ENCODE peak calls at places on chromosomes 13 and 19, in nine cellular contexts. One of them, this sample, is unnamed.
A peak's percentile ranks its signal among the peaks of the same experiment; 100 is the strongest.

GRCh38 chr19:38543807-38544568 is 73.8 kb downstream of the MAP4K1 start:
- DNase-seq in IMR-90: peak; percentile 86
- DNase-seq in psoas muscle: peak; percentile 94
- DNase-seq in lower lobe of right lung: peak; percentile 76
- DNase-seq in cardiac muscle cell: peak; percentile 84
- DNase-seq in PC-3: peak; percentile 80
- DNase-seq in pancreas: peak; percentile 47
- DNase-seq in HepG2: peak; percentile 79
- DNase-seq in trophoblast cell: peak; percentile 95
- DNase-seq in this sample: peak; percentile 68

GRCh38 chr19:48511800-48512503 is at the start of gene LMTK3:
- DNase-seq in IMR-90: peak; percentile 56
- DNase-seq in psoas muscle: no peak
- DNase-seq in lower lobe of right lung: peak; percentile 50
- DNase-seq in cardiac muscle cell: peak; percentile 52
- DNase-seq in PC-3: peak; percentile 28
- DNase-seq in pancreas: no peak
- DNase-seq in HepG2: no peak
- DNase-seq in trophoblast cell: no peak
- DNase-seq in this sample: peak; percentile 53

GRCh38 chr19:18939922-18940775 is 868 bp downstream of the HOMER3 start:
- DNase-seq in IMR-90: peak; percentile 46
- DNase-seq in psoas muscle: peak; percentile 89
- DNase-seq in lower lobe of right lung: no peak
- DNase-seq in cardiac muscle cell: peak; percentile 55
- DNase-seq in PC-3: peak; percentile 59
- DNase-seq in pancreas: peak; percentile 45
- DNase-seq in HepG2: no peak
- DNase-seq in trophoblast cell: peak; percentile 20
- DNase-seq in this sample: peak; percentile 52

GRCh38 chr19:11451942-11452813 is 16.7 kb downstream of the PRKCSH start:
- DNase-seq in IMR-90: no peak
- DNase-seq in psoas muscle: no peak
- DNase-seq in lower lobe of right lung: no peak
- DNase-seq in cardiac muscle cell: peak; percentile 23
- DNase-seq in PC-3: no peak
- DNase-seq in pancreas: no peak
- DNase-seq in HepG2: no peak
- DNase-seq in trophoblast cell: no peak
- DNase-seq in this sample: no peak

GRCh38 chr19:5667751-5668271 is 12.5 kb downstream of the MICOS13 start:
- DNase-seq in IMR-90: no peak
- DNase-seq in psoas muscle: no peak
- DNase-seq in lower lobe of right lung: peak; percentile 47
- DNase-seq in cardiac muscle cell: no peak
- DNase-seq in PC-3: no peak
- DNase-seq in pancreas: no peak
- DNase-seq in HepG2: no peak
- DNase-seq in trophoblast cell: peak; percentile 89
- DNase-seq in this sample: no peak

GRCh38 chr19:36572593-36573019 is 486 bp downstream of the ZNF529 start:
- DNase-seq in IMR-90: no peak
- DNase-seq in psoas muscle: no peak
- DNase-seq in lower lobe of right lung: no peak
- DNase-seq in cardiac muscle cell: no peak
- DNase-seq in PC-3: no peak
- DNase-seq in pancreas: no peak
- DNase-seq in HepG2: no peak
- DNase-seq in trophoblast cell: no peak
- DNase-seq in this sample: no peak

GRCh38 chr13:108346376-108346775 is 76.9 kb downstream of the TNFSF13B start:
- DNase-seq in IMR-90: no peak
- DNase-seq in psoas muscle: no peak
- DNase-seq in lower lobe of right lung: no peak
- DNase-seq in cardiac muscle cell: no peak
- DNase-seq in PC-3: no peak
- DNase-seq in pancreas: no peak
- DNase-seq in HepG2: no peak
- DNase-seq in trophoblast cell: no peak
- DNase-seq in this sample: no peak

GRCh38 chr13:31476753-31477152 is 262.6 kb upstream of the RXFP2 start:
- DNase-seq in IMR-90: no peak
- DNase-seq in psoas muscle: no peak
- DNase-seq in lower lobe of right lung: no peak
- DNase-seq in cardiac muscle cell: peak; percentile 73
- DNase-seq in PC-3: no peak
- DNase-seq in pancreas: no peak
- DNase-seq in HepG2: no peak
- DNase-seq in trophoblast cell: no peak
- DNase-seq in this sample: no peak

GRCh38 chr13:106499905-106500304 is 35.6 kb downstream of the EFNB2 start:
- DNase-seq in IMR-90: peak; percentile 47
- DNase-seq in psoas muscle: no peak
- DNase-seq in lower lobe of right lung: no peak
- DNase-seq in cardiac muscle cell: peak; percentile 66
- DNase-seq in PC-3: no peak
- DNase-seq in pancreas: no peak
- DNase-seq in HepG2: no peak
- DNase-seq in trophoblast cell: no peak
- DNase-seq in this sample: no peak

GRCh38 chr13:106173346-106173745 is 362.1 kb downstream of the EFNB2 start:
- DNase-seq in IMR-90: no peak
- DNase-seq in psoas muscle: no peak
- DNase-seq in lower lobe of right lung: no peak
- DNase-seq in cardiac muscle cell: no peak
- DNase-seq in PC-3: no peak
- DNase-seq in pancreas: no peak
- DNase-seq in HepG2: no peak
- DNase-seq in trophoblast cell: no peak
- DNase-seq in this sample: no peak

GRCh38 chr13:94712812-94713555 is 639 bp upstream of the SOX21 start:
- DNase-seq in IMR-90: peak; percentile 46
- DNase-seq in psoas muscle: no peak
- DNase-seq in lower lobe of right lung: no peak
- DNase-seq in cardiac muscle cell: peak; percentile 79
- DNase-seq in PC-3: peak; percentile 74
- DNase-seq in pancreas: no peak
- DNase-seq in HepG2: no peak
- DNase-seq in trophoblast cell: peak; percentile 65
- DNase-seq in this sample: peak; percentile 34

GRCh38 chr19:41025871-41026270 is 34.8 kb downstream of the CYP2B6 start:
- DNase-seq in IMR-90: no peak
- DNase-seq in psoas muscle: no peak
- DNase-seq in lower lobe of right lung: no peak
- DNase-seq in cardiac muscle cell: no peak
- DNase-seq in PC-3: no peak
- DNase-seq in pancreas: no peak
- DNase-seq in HepG2: no peak
- DNase-seq in trophoblast cell: no peak
- DNase-seq in this sample: no peak

GRCh38 chr13:47835470-47836228 is 165.4 kb downstream of the SUCLA2 start:
- DNase-seq in IMR-90: no peak
- DNase-seq in psoas muscle: no peak
- DNase-seq in lower lobe of right lung: no peak
- DNase-seq in cardiac muscle cell: no peak
- DNase-seq in PC-3: no peak
- DNase-seq in pancreas: no peak
- DNase-seq in HepG2: no peak
- DNase-seq in trophoblast cell: no peak
- DNase-seq in this sample: no peak

GRCh38 chr13:95601216-95601615 is 43.3 kb downstream of the DZIP1 start:
- DNase-seq in IMR-90: no peak
- DNase-seq in psoas muscle: no peak
- DNase-seq in lower lobe of right lung: no peak
- DNase-seq in cardiac muscle cell: no peak
- DNase-seq in PC-3: no peak
- DNase-seq in pancreas: no peak
- DNase-seq in HepG2: no peak
- DNase-seq in trophoblast cell: no peak
- DNase-seq in this sample: no peak

DNA sequence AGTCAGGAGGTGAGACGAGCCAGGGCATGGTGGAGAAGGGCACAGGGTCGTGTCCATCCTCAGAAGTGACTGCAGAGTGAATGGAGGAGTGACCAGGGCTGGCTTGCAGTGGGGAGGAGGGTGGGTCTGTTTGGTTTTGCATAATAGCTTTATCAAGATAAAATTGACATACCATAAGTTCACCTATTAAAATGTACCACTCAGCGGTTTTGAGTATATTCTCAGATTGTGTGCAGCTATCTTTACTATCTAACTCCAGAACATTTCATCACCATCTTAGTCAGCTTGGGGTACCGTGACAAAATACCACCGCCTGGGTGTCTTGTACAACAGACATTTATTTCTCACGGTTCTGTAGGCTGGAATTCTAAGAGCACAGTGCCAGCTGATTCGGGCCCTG is 13.2 kb downstream of the ZNF8 start:
- DNase-seq in IMR-90: no peak
- DNase-seq in psoas muscle: no peak
- DNase-seq in lower lobe of right lung: no peak
- DNase-seq in cardiac muscle cell: no peak
- DNase-seq in PC-3: no peak
- DNase-seq in pancreas: no peak
- DNase-seq in HepG2: no peak
- DNase-seq in trophoblast cell: no peak
- DNase-seq in this sample: no peak
- H3K36me3 ChIP-seq in IMR-90: peaks cover 82% of the 10 kb centered on the region
- H3K36me3 ChIP-seq in psoas muscle: peaks cover 26% of the 10 kb centered on the region
- H3K36me3 ChIP-seq in lower lobe of right lung: peaks cover 82% of the 10 kb centered on the region
- H3K36me3 ChIP-seq in cardiac muscle cell: peaks cover 67% of the 10 kb centered on the region
- H3K36me3 ChIP-seq in PC-3: peaks cover 93% of the 10 kb centered on the region
- H3K36me3 ChIP-seq in pancreas: peaks cover 8% of the 10 kb centered on the region
- H3K36me3 ChIP-seq in HepG2: peaks cover 78% of the 10 kb centered on the region
- H3K36me3 ChIP-seq in trophoblast cell: peaks cover 80% of the 10 kb centered on the region
- H3K36me3 ChIP-seq in this sample: peaks cover 16% of the 10 kb centered on the region

GRCh38 chr13:51805313-51805712 is 1.4 kb upstream of the DHRS12 start:
- DNase-seq in IMR-90: no peak
- DNase-seq in psoas muscle: no peak
- DNase-seq in lower lobe of right lung: no peak
- DNase-seq in cardiac muscle cell: no peak
- DNase-seq in PC-3: no peak
- DNase-seq in pancreas: no peak
- DNase-seq in HepG2: no peak
- DNase-seq in trophoblast cell: no peak
- DNase-seq in this sample: no peak
- H3K4me1 ChIP-seq in IMR-90: peaks cover 4% of the 10 kb centered on the region
- H3K4me1 ChIP-seq in psoas muscle: peaks cover 26% of the 10 kb centered on the region
- H3K4me1 ChIP-seq in lower lobe of right lung: peaks cover 33% of the 10 kb centered on the region
- H3K4me1 ChIP-seq in cardiac muscle cell: no peaks in the 10 kb centered on the region
- H3K4me1 ChIP-seq in PC-3: peaks cover 28% of the 10 kb centered on the region
- H3K4me1 ChIP-seq in pancreas: peaks cover 31% of the 10 kb centered on the region
- H3K4me1 ChIP-seq in HepG2: peaks cover 46% of the 10 kb centered on the region
- H3K4me1 ChIP-seq in trophoblast cell: peaks cover 14% of the 10 kb centered on the region
- H3K4me1 ChIP-seq in this sample: peaks cover 28% of the 10 kb centered on the region

DNA sequence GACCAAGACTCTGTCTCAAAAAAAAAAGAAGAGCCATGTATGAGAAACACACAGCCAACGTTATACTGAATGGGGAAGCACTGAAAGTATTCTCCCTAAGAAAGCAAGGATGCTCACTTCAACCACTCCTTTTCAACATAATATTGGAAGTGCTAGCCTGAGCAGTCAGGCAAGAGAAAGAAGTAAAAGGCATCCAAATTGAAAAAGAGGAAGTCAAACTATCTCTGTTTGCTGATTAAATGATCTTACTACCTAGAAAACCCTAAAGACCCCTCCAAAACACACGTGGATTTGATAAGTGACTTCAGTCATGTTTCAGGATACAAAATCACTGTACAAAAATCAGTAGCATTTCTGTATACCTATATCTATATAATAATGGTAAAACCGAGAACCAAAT is 16.2 kb downstream of the WBP4 start:
- DNase-seq in IMR-90: no peak
- DNase-seq in psoas muscle: no peak
- DNase-seq in lower lobe of right lung: no peak
- DNase-seq in cardiac muscle cell: no peak
- DNase-seq in PC-3: no peak
- DNase-seq in pancreas: no peak
- DNase-seq in HepG2: no peak
- DNase-seq in trophoblast cell: no peak
- DNase-seq in this sample: no peak
- H3K36me3 ChIP-seq in IMR-90: peaks cover 41% of the 10 kb centered on the region
- H3K36me3 ChIP-seq in psoas muscle: peaks cover 9% of the 10 kb centered on the region
- H3K36me3 ChIP-seq in lower lobe of right lung: peaks cover 95% of the 10 kb centered on the region
- H3K36me3 ChIP-seq in cardiac muscle cell: peaks cover 38% of the 10 kb centered on the region
- H3K36me3 ChIP-seq in PC-3: peaks cover 26% of the 10 kb centered on the region
- H3K36me3 ChIP-seq in pancreas: no peaks in the 10 kb centered on the region
- H3K36me3 ChIP-seq in HepG2: peaks cover 46% of the 10 kb centered on the region
- H3K36me3 ChIP-seq in trophoblast cell: peaks cover 32% of the 10 kb centered on the region
- H3K36me3 ChIP-seq in this sample: no peaks in the 10 kb centered on the region

GRCh38 chr19:17716309-17716929 is 2.9 kb upstream of the MAP1S start:
- DNase-seq in IMR-90: no peak
- DNase-seq in psoas muscle: no peak
- DNase-seq in lower lobe of right lung: no peak
- DNase-seq in cardiac muscle cell: no peak
- DNase-seq in PC-3: no peak
- DNase-seq in pancreas: no peak
- DNase-seq in HepG2: peak; percentile 9
- DNase-seq in trophoblast cell: no peak
- DNase-seq in this sample: no peak

GRCh38 chr19:17720487-17720839 is 1.2 kb downstream of the MAP1S start:
- DNase-seq in IMR-90: no peak
- DNase-seq in psoas muscle: no peak
- DNase-seq in lower lobe of right lung: no peak
- DNase-seq in cardiac muscle cell: no peak
- DNase-seq in PC-3: no peak
- DNase-seq in pancreas: no peak
- DNase-seq in HepG2: no peak
- DNase-seq in trophoblast cell: no peak
- DNase-seq in this sample: no peak

GRCh38 chr19:17719730-17720486 is 628 bp downstream of the MAP1S start:
- DNase-seq in IMR-90: no peak
- DNase-seq in psoas muscle: no peak
- DNase-seq in lower lobe of right lung: peak; percentile 73
- DNase-seq in cardiac muscle cell: no peak
- DNase-seq in PC-3: peak; percentile 34
- DNase-seq in pancreas: peak; percentile 51
- DNase-seq in HepG2: no peak
- DNase-seq in trophoblast cell: peak; percentile 32
- DNase-seq in this sample: peak; percentile 76

GRCh38 chr19:17718988-17719711 is at the start of gene MAP1S:
- DNase-seq in IMR-90: peak; percentile 25
- DNase-seq in psoas muscle: peak; percentile 75
- DNase-seq in lower lobe of right lung: peak; percentile 75
- DNase-seq in cardiac muscle cell: peak; percentile 74
- DNase-seq in PC-3: peak; percentile 47
- DNase-seq in pancreas: no peak
- DNase-seq in HepG2: peak; percentile 45
- DNase-seq in trophoblast cell: peak; percentile 56
- DNase-seq in this sample: peak; percentile 76

DNA sequence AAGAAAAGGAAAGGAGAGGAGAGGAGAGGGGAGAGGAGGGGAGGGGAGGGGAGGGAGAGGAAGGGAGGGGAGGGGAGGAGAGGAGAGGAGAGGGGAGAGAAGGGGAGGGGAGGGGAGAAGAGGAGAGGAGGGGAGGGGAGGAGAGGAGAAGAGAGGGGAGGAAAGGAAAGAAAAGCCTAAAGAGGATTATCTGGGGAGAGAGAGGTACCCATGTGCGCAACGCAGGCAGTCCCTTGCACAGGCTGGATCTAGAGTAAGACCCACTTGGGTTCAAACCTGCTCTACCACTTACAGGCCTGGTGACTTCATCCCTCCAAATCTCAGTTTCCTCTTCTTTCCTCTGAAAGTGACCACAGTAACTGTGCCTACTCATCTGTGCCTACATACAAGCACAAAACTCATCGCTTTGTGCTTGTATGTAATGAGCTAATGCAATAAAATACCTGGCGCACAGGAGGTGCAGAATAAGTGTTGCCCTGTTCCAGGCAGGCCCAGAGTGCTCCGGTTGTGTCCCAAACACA is 753 bp upstream of the MAP1S start:
- DNase-seq in IMR-90: no peak
- DNase-seq in psoas muscle: no peak
- DNase-seq in lower lobe of right lung: no peak
- DNase-seq in cardiac muscle cell: no peak
- DNase-seq in PC-3: peak; percentile 23
- DNase-seq in pancreas: no peak
- DNase-seq in HepG2: no peak
- DNase-seq in trophoblast cell: no peak
- DNase-seq in this sample: no peak
- H3K4me1 ChIP-seq in IMR-90: peaks cover 13% of the 10 kb centered on the region
- H3K4me1 ChIP-seq in psoas muscle: peaks cover 32% of the 10 kb centered on the region
- H3K4me1 ChIP-seq in lower lobe of right lung: peaks cover 57% of the 10 kb centered on the region
- H3K4me1 ChIP-seq in cardiac muscle cell: peaks cover 8% of the 10 kb centered on the region
- H3K4me1 ChIP-seq in PC-3: peaks cover 25% of the 10 kb centered on the region
- H3K4me1 ChIP-seq in pancreas: peaks cover 6% of the 10 kb centered on the region
- H3K4me1 ChIP-seq in HepG2: peaks cover 40% of the 10 kb centered on the region
- H3K4me1 ChIP-seq in trophoblast cell: peaks cover 14% of the 10 kb centered on the region
- H3K4me1 ChIP-seq in this sample: peaks cover 23% of the 10 kb centered on the region

This sample was measured in mucosa of descending colon.